ENCODE peak calls at places on chromosome 21, in eight cellular contexts. X, A, Q, D, L, J, M and H are unnamed samples.

GRCh38 chr21:45887121-45887611 is 94.4 kb upstream of the COL6A1 start:
- DNase-seq in M (no peak), A (no peak), J (no peak), X (no peak), L (no peak), Q (no peak), D (peak; percentile 28), H (no peak)

GRCh38 chr21:44890961-44891541 is 17.6 kb upstream of the PTTG1IP start:
- DNase-seq in L (no peak), D (no peak), J (no peak), M (no peak), Q (no peak), A (no peak), X (no peak), H (no peak)

GRCh38 chr21:42561742-42562141 is 48.1 kb downstream of the SLC37A1 start:
- DNase-seq in J (no peak), Q (no peak), L (peak; percentile 39), X (no peak), D (no peak), A (peak; percentile 74), M (no peak), H (no peak)

GRCh38 chr21:28827422-28827821 is 165.3 kb downstream of the LTN1 start:
- DNase-seq in J (no peak), D (no peak), X (no peak), L (no peak), Q (no peak), A (no peak), M (no peak), H (no peak)

GRCh38 chr21:41631564-41632461 is 123.9 kb upstream of the TMPRSS2 start:
- DNase-seq in M (no peak), A (peak; percentile 79), L (peak; percentile 59), X (no peak), D (no peak), J (peak; percentile 65), Q (no peak), H (peak; percentile 67)

GRCh38 chr21:42653492-42654061 is at the start of gene PDE9A:
- DNase-seq in J (no peak), M (peak; percentile 34), L (no peak), Q (no peak), D (peak; percentile 55), A (peak; percentile 62), X (peak; percentile 38), H (no peak)

GRCh38 chr21:39108291-39109162 is 74.7 kb downstream of the PSMG1 start:
- DNase-seq in L (peak; percentile 65), J (no peak), D (peak; percentile 48), Q (no peak), A (no peak), X (no peak), M (no peak), H (no peak)

GRCh38 chr21:38965910-38966504 is 160.3 kb downstream of the ETS2 start:
- DNase-seq in A (peak; percentile 93), Q (no peak), D (peak; percentile 77), J (peak; percentile 60), M (no peak), L (no peak), X (no peak), H (peak; percentile 88)

GRCh38 chr21:38773108-38774061 is 32.3 kb upstream of the ETS2 start:
- DNase-seq in J (peak; percentile 82), L (peak; percentile 92), Q (peak; percentile 46), M (peak; percentile 68), A (no peak), D (no peak), X (no peak), H (no peak)

GRCh38 chr21:33640697-33641338 is 723 bp downstream of the CRYZL1 start:
- DNase-seq in Q (no peak), D (no peak), M (peak; percentile 19), L (no peak), X (no peak), A (peak; percentile 31), J (peak; percentile 14), H (no peak)

GRCh38 chr21:46098303-46099141 is 610 bp downstream of the COL6A2 start:
- DNase-seq in L (peak; percentile 64), M (peak; percentile 51), D (peak; percentile 56), A (peak; percentile 20), X (peak; percentile 46), J (no peak), Q (peak; percentile 0), H (peak; percentile 28)

GRCh38 chr21:44874497-44875331 is 1.2 kb upstream of the PTTG1IP start:
- DNase-seq in Q (peak; percentile 23), D (peak; percentile 82), L (peak; percentile 89), X (peak; percentile 75), J (no peak), A (peak; percentile 61), M (peak; percentile 78), H (peak; percentile 74)

GRCh38 chr21:18524097-18524496 is 120.5 kb upstream of the TMPRSS15 start:
- DNase-seq in M (no peak), X (no peak), Q (no peak), D (no peak), A (no peak), L (no peak), J (no peak), H (no peak)

GRCh38 chr21:37696936-37697335 is 219.3 kb downstream of the KCNJ6 start:
- DNase-seq in L (no peak), X (no peak), A (no peak), D (no peak), J (no peak), Q (no peak), M (no peak), H (no peak)

GRCh38 chr21:37702241-37702640 is 214.0 kb downstream of the KCNJ6 start:
- DNase-seq in L (no peak), D (no peak), J (no peak), A (no peak), M (no peak), Q (no peak), X (no peak), H (no peak)

GRCh38 chr21:37699024-37699770 is 217.1 kb downstream of the KCNJ6 start:
- DNase-seq in L (no peak), J (no peak), A (no peak), Q (no peak), D (no peak), M (no peak), X (no peak), H (no peak)

GRCh38 chr21:37704751-37705150 is 211.5 kb downstream of the KCNJ6 start:
- DNase-seq in D (no peak), X (no peak), M (no peak), Q (no peak), J (no peak), A (no peak), L (no peak), H (no peak)

DNA sequence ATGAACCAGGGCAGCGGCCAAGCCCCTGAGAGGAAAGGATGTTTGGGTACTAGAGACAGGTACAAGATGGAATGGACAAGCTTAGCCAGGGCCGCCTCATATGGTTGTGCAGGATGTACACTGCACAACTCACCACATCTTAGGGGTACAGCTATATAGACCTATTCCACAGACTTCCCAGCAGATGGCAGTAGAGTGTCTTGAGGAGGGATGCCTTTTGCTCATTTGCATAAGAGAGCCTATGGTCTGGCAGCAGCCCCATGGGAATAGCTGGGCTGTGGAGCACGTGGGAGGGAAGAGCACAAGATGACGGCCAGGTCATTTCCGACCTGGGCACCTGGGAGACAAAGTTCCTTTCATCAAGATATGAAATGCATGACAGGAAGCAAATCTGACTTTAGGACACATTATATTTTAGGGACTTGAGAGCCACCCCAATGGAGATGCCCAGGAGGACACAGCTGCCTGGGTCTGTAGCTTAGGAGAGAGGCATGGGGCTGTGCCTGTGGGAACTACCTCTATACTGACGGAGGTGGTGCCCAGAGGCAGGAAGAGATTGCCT is 215.5 kb downstream of the KCNJ6 start:
- DNase-seq in J (peak; percentile 84), L (no peak), Q (no peak), X (no peak), D (no peak), A (no peak), M (no peak), H (no peak)
- H3K9me3 ChIP-seq in J (no peaks in the 10 kb centered on the region), L (no peaks in the 10 kb centered on the region), Q (no peaks in the 10 kb centered on the region), X (no peaks in the 10 kb centered on the region), D (peaks cover 3% of the 10 kb centered on the region), A (no peaks in the 10 kb centered on the region), M (no peaks in the 10 kb centered on the region), H (no peaks in the 10 kb centered on the region)

DNA sequence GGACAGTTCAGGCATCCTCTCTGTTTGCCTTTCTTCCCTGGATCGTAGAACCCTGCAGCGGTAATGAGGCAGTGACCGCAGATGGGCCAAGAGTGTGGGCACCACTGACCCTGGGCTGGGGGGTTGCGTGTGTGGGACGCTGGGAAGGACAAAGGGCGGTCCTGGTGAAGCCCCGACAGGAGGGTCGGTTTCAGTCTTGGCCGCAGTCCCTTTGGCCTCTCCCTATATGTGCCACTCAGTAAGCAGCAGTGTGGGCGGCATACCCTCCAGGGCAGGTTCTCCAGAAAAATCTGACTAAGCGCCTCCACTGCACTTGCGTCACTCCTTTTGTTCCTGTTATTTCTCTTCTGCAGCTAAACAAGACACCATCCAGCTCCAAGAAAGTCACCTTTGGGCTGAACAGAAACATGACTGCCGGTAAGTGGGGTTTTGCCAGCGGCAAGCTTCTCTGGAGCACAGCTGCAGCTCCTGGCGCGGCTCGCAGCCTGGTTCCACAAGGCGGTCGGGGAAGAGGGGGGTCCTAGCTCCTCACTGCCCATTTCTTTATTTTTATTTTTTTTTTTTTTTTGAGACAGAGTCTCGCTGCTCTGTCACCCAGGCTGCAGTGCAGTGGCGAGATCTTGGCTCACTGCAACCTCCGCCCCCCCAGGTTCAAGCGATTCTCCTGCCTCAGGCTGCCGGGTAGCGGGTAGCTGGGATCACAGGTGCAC is 27.7 kb upstream of the PDXK start:
- DNase-seq in L (no peak), X (no peak), M (no peak), Q (no peak), D (no peak), A (no peak), J (no peak), H (no peak)
- TF ChIP-seq CTCF in L (no peak), X (no peak), M (no peak), Q (no peak), D (no peak), A (no peak), J (no peak), H (no peak)

DNA sequence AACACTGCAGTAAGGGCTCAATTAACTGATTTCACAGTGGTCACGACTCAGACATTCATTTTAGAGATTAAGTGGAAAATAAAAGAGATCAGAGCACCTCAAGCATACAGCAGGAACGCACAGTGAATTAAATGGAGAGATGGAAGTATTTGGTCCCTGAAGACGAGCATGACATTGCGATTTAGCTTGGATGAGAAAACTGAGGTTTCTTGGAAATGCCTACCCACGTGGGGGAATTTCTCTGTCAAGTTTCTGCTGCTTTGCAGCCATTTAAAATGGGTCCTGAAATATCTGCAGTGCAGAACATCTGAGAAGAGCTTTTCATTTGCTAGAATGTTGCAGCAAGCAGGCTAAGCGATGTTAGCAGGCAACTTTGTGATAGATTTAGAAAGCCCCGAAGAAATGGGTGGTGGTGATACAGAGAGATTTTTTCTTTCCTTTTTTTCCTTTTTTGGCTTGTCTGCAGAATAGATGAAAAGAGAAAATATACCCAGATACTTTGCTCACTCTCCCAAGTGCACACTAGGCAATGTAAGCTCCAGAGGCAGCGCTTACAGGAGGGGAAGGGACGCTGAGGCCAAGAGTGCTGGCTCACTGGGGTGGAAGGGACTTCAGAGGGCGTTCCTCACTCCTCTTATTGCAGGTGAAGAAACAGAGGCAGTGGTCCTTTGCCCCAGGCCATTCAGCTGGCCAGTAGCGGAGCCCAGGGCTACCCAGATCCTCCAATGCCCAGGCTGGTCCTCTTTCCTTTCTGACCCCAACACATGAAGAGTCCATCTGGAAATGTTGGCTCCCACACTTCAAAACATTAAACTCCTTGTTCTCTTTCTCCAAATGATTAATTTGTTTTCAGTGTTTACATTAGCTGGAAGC is 257.9 kb downstream of the KCNJ6 start:
- DNase-seq in A (no peak), J (no peak), Q (no peak), D (no peak), X (no peak), L (no peak), M (peak; percentile 33), H (no peak)
- H3K27ac ChIP-seq in A (no peak overlapping the region), J (peak overlapping the region; percentile 75), Q (peak overlapping the region; percentile 73), D (no peak overlapping the region), X (no peak overlapping the region), L (peak overlapping the region; percentile 81), M (peak overlapping the region; percentile 29), H (no peak overlapping the region)

GRCh38 chr21:14616303-14617039 is 70.4 kb upstream of the SAMSN1 start:
- DNase-seq in L (no peak), X (no peak), A (no peak), J (no peak), D (no peak), Q (no peak), M (no peak), H (no peak)
- H3K9me3 ChIP-seq in L (no peaks in the 10 kb centered on the region), X (no peaks in the 10 kb centered on the region), A (no peaks in the 10 kb centered on the region), J (no peaks in the 10 kb centered on the region), D (no peaks in the 10 kb centered on the region), Q (no peaks in the 10 kb centered on the region), M (no peaks in the 10 kb centered on the region), H (peaks cover 4% of the 10 kb centered on the region)